ENCODE peak calls at places on chromosome 9, in nine cellular contexts. H is CD8-positive, alpha-beta T cell; G is fibroblast of mammary gland; X is SK-N-SH; A is upper lobe of right lung; K is A549; C is retinal pigment epithelial cell; Y is endothelial cell; T is cardiac muscle cell. I is an unnamed sample.

GRCh38 chr9:124779368-124780059 is 2.6 kb downstream of the OLFML2A start:
- DNase-seq in H (no peak), G (peak; percentile 95), X (no peak), A (peak; percentile 36), K (peak; percentile 88), C (peak; percentile 36), Y (no peak), T (peak; percentile 18), I (peak; percentile 6)

GRCh38 chr9:69937830-69938535 is 105.7 kb upstream of the MAMDC2 start:
- DNase-seq in H (no peak), G (no peak), X (no peak), A (no peak), K (no peak), C (no peak), Y (no peak), T (no peak), I (no peak)

GRCh38 chr9:18194316-18194715 is 279.6 kb upstream of the ADAMTSL1 start:
- DNase-seq in H (no peak), G (no peak), X (no peak), A (no peak), K (no peak), C (no peak), Y (no peak), T (no peak), I (no peak)

GRCh38 chr9:34986541-34987047 is 3.0 kb upstream of the DNAJB5 start:
- DNase-seq in H (peak; percentile 85), G (no peak), X (peak; percentile 75), A (no peak), K (no peak), C (no peak), Y (peak; percentile 72), T (no peak), I (no peak)

GRCh38 chr9:12604154-12604825 is 88.9 kb upstream of the TYRP1 start:
- DNase-seq in H (no peak), G (peak; percentile 36), X (no peak), A (no peak), K (peak; percentile 5), C (peak; percentile 82), Y (no peak), T (peak; percentile 47), I (no peak)

GRCh38 chr9:80878556-80878955 is 810.8 kb downstream of the TLE1 start:
- DNase-seq in H (no peak), G (peak; percentile 65), X (no peak), A (no peak), K (no peak), C (no peak), Y (no peak), T (no peak), I (no peak)

GRCh38 chr9:97900738-97901565 is 21.3 kb downstream of the TRMO start:
- DNase-seq in H (peak; percentile 28), G (peak; percentile 69), X (peak; percentile 61), A (no peak), K (peak; percentile 59), C (no peak), Y (peak; percentile 23), T (peak; percentile 41), I (peak; percentile 46)

GRCh38 chr9:127202461-127203139 is 62.0 kb upstream of the GARNL3 start:
- DNase-seq in H (no peak), G (peak; percentile 47), X (peak; percentile 72), A (no peak), K (no peak), C (no peak), Y (no peak), T (no peak), I (no peak)

GRCh38 chr9:69089491-69089890 is 53.9 kb downstream of the FXN start:
- DNase-seq in H (no peak), G (no peak), X (no peak), A (no peak), K (no peak), C (no peak), Y (peak; percentile 7), T (no peak), I (no peak)

GRCh38 chr9:126023962-126024361 is 276.8 kb downstream of the PBX3 start:
- DNase-seq in H (no peak), G (no peak), X (no peak), A (no peak), K (no peak), C (no peak), Y (no peak), T (no peak), I (no peak)

GRCh38 chr9:115170674-115171073 is 52.7 kb upstream of the TNC start:
- DNase-seq in H (no peak), G (peak; percentile 81), X (no peak), A (no peak), K (peak; percentile 45), C (peak; percentile 25), Y (no peak), T (no peak), I (no peak)

GRCh38 chr9:20292002-20292401 is 330.3 kb downstream of the MLLT3 start:
- DNase-seq in H (no peak), G (peak; percentile 73), X (peak; percentile 14), A (no peak), K (peak; percentile 66), C (no peak), Y (no peak), T (no peak), I (no peak)
- TF ChIP-seq CTCF in H (no peak), G (peak; percentile 52), X (peak; percentile 47), A (no peak), K (no peak), C (peak; percentile 16), Y (no peak), T (peak; percentile 14), I (no peak)

GRCh38 chr9:1052119-1052907 is 2.2 kb downstream of the DMRT2 start:
- DNase-seq in H (no peak), G (no peak), X (no peak), A (no peak), K (no peak), C (no peak), Y (no peak), T (no peak), I (no peak)

GRCh38 chr9:1050125-1050895 is at the start of gene DMRT2:
- DNase-seq in H (no peak), G (peak; percentile 90), X (peak; percentile 86), A (peak; percentile 92), K (peak; percentile 85), C (peak; percentile 10), Y (peak; percentile 91), T (peak; percentile 93), I (peak; percentile 80)

GRCh38 chr9:1052908-1053590 is 2.9 kb downstream of the DMRT2 start:
- DNase-seq in H (no peak), G (no peak), X (no peak), A (no peak), K (no peak), C (no peak), Y (no peak), T (no peak), I (no peak)

GRCh38 chr9:1049641-1050040 is 516 bp upstream of the DMRT2 start:
- DNase-seq in H (no peak), G (no peak), X (no peak), A (no peak), K (no peak), C (no peak), Y (no peak), T (no peak), I (no peak)

DNA sequence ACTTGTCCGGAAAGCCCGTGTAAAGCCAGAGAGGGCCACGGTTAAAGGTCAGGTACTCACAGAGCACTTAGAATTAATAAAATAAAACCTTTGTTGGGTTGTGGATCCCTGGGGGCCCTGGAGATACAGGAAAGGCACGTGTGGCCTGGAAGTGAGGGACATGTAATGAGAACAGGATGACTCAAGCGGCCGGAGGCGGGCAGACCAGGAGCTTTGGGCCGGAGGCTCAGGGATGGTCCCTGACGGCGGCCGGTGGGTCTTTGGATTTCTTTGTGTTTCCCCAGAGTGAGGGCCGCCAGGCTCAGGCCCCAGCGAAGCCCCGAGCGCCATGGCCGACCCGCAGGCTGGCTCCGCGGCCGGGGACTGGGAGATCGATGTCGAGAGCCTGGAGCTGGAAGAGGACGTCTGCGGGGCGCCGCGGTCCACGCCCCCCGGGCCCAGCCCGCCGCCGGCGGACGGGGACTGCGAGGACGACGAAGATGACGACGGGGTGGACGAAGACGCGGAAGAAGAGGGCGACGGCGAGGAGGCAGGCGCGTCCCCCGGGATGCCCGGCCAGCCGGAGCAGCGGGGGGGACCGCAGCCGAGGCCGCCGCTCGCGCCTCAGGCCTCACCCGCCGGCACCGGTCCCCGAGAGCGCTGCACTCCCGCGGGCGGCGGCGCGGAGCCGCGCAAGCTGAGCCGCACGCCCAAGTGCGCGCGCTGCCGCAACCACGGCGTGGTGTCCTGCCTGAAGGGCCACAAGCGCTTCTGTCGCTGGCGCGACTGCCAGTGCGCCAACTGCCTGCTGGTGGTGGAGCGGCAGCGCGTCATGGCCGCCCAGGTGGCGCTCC is 1.3 kb downstream of the DMRT2 start:
- DNase-seq in H (no peak), G (peak; percentile 18), X (no peak), A (peak; percentile 76), K (peak; percentile 65), C (no peak), Y (peak; percentile 57), T (peak; percentile 73), I (no peak)
- TF ChIP-seq CTCF in H (no peak), G (no peak), X (no peak), A (peak; percentile 21), K (peak; percentile 45), C (peak; percentile 23), Y (no peak), T (peak; percentile 10), I (peak; percentile 9)

GRCh38 chr9:1939926-1940368 is 75.2 kb upstream of the SMARCA2 start:
- DNase-seq in H (peak; percentile 23), G (peak; percentile 15), X (peak; percentile 54), A (no peak), K (peak; percentile 35), C (no peak), Y (peak; percentile 16), T (peak; percentile 63), I (peak; percentile 72)
- TF ChIP-seq CTCF in H (peak; percentile 37), G (peak; percentile 63), X (peak; percentile 54), A (peak; percentile 68), K (peak; percentile 51), C (peak; percentile 55), Y (peak; percentile 37), T (peak; percentile 59), I (peak; percentile 80)

GRCh38 chr9:90839183-90839582 is 37.6 kb downstream of the SYK start:
- DNase-seq in H (no peak), G (no peak), X (no peak), A (no peak), K (no peak), C (no peak), Y (no peak), T (no peak), I (no peak)
- TF ChIP-seq CTCF in H (no peak), G (no peak), X (no peak), A (no peak), K (no peak), C (no peak), Y (no peak), T (no peak), I (no peak)

GRCh38 chr9:122897969-122898368 is 7.2 kb downstream of the RC3H2 start:
- DNase-seq in H (no peak), G (peak; percentile 68), X (no peak), A (no peak), K (no peak), C (no peak), Y (no peak), T (no peak), I (no peak)
- TF ChIP-seq CTCF in H (no peak), G (no peak), X (no peak), A (no peak), K (no peak), C (no peak), Y (no peak), T (no peak), I (no peak)